ENCODE peak calls at places on chromosomes 12 and 14, in nine cellular contexts. K is ELR, I is brain microvascular endothelial cell, C is nucleus accumbens, O is GM12878, D is EH, N is MM.1S, S is ecto neural progenitor cell, F is T-cell. E is an unnamed sample.

GRCh38 chr12:115898670-115899069 is 378.8 kb downstream of the MED13L start:
- DNase-seq in F (no peak), S (no peak), O (no peak), C (no peak), N (no peak), K (peak), D (no peak), I (peak), E (no peak)

GRCh38 chr12:57135487-57135886 is 7.2 kb downstream of the LRP1 start:
- DNase-seq in C (no peak), N (no peak), O (no peak), K (no peak), S (peak), I (no peak), D (peak), F (no peak), E (no peak)

GRCh38 chr14:51928568-51928967 is 60.8 kb upstream of the RTRAF start:
- DNase-seq in C (no peak), I (no peak), K (no peak), N (no peak), O (no peak), D (no peak), F (no peak), S (no peak), E (no peak)

GRCh38 chr12:76929499-76929898 is 50.7 kb upstream of the CSRP2 start:
- DNase-seq in K (no peak), I (no peak), D (no peak), N (no peak), S (no peak), C (no peak), F (no peak), O (no peak), E (no peak)

GRCh38 chr12:11635341-11635740 is 14.1 kb upstream of the ETV6 start:
- DNase-seq in I (no peak), K (peak), F (no peak), N (no peak), S (no peak), O (no peak), C (no peak), D (no peak), E (no peak)

GRCh38 chr14:72864712-72865365 is 29.1 kb downstream of the DPF3 start:
- DNase-seq in C (no peak), O (no peak), S (no peak), N (no peak), F (no peak), K (no peak), D (no peak), I (peak), E (no peak)

GRCh38 chr12:120821878-120822277 is 82.3 kb downstream of the SPPL3 start:
- DNase-seq in I (no peak), D (no peak), N (no peak), S (no peak), C (no peak), F (no peak), K (no peak), O (no peak), E (no peak)

GRCh38 chr14:31613188-31613587 is 52.0 kb downstream of the NUBPL start:
- DNase-seq in D (no peak), I (no peak), S (no peak), N (no peak), O (no peak), C (no peak), K (no peak), F (no peak), E (no peak)

GRCh38 chr12:19946549-19946948 is 421.8 kb upstream of the PDE3A start:
- DNase-seq in O (no peak), I (peak), D (peak), S (no peak), N (no peak), C (no peak), K (peak), F (no peak), E (no peak)

GRCh38 chr12:53078425-53079225 is 565 bp downstream of the SPRYD3 start:
- DNase-seq in S (no peak), C (no peak), F (no peak), N (peak), D (no peak), I (no peak), K (peak), O (no peak), E (no peak)

GRCh38 chr12:120759591-120760348 is 34.1 kb downstream of the ACADS start:
- DNase-seq in N (no peak), F (no peak), I (no peak), S (no peak), O (no peak), K (no peak), C (no peak), D (no peak), E (no peak)

GRCh38 chr14:69315302-69315701 is 55.3 kb downstream of the GALNT16 start:
- DNase-seq in O (no peak), C (no peak), N (no peak), D (no peak), I (no peak), F (no peak), S (no peak), K (no peak), E (peak)

GRCh38 chr14:65281991-65282908 is 130.3 kb upstream of the FUT8 start:
- DNase-seq in O (no peak), S (peak), K (peak), F (no peak), C (peak), I (peak), N (peak), D (peak), E (peak)

GRCh38 chr14:93036652-93037341 is 78.9 kb downstream of the ITPK1 start:
- DNase-seq in F (no peak), N (no peak), O (no peak), K (no peak), D (no peak), S (peak), I (no peak), C (peak), E (no peak)

GRCh38 chr14:94342334-94342934 is 19.3 kb upstream of the SERPINA6 start:
- DNase-seq in F (no peak), N (no peak), C (no peak), K (peak), S (no peak), D (peak), I (peak), O (no peak), E (no peak)

GRCh38 chr12:12720052-12720451 is 2.9 kb downstream of the CDKN1B start:
- DNase-seq in O (no peak), N (peak), K (peak), C (no peak), D (no peak), S (no peak), F (no peak), I (no peak), E (no peak)

GRCh38 chr14:106372870-106373657 is 846.7 kb downstream of the TMEM121 start:
- DNase-seq in D (no peak), S (no peak), O (no peak), F (peak), K (peak), N (peak), I (no peak), C (no peak), E (peak)

GRCh38 chr14:75238728-75239455 is 39.7 kb upstream of the FOS start:
- DNase-seq in C (no peak), N (no peak), F (no peak), K (no peak), D (no peak), S (no peak), I (no peak), O (no peak), E (no peak)

GRCh38 chr12:18676112-18676511 is 61.7 kb downstream of the PLCZ1 start:
- DNase-seq in K (no peak), N (no peak), D (no peak), S (no peak), O (no peak), C (no peak), I (no peak), F (no peak), E (no peak)

GRCh38 chr14:76289276-76289675 is 86.7 kb upstream of the ESRRB start:
- DNase-seq in D (no peak), I (no peak), O (no peak), F (no peak), S (peak), N (no peak), K (no peak), C (no peak), E (no peak)

GRCh38 chr12:105267711-105268110 is 31.7 kb upstream of the APPL2 start:
- DNase-seq in F (no peak), D (peak), K (peak), O (no peak), C (no peak), S (no peak), N (no peak), I (no peak), E (no peak)

GRCh38 chr12:76633415-76633814 is 73.8 kb upstream of the OSBPL8 start:
- DNase-seq in K (no peak), O (no peak), C (no peak), F (no peak), S (no peak), D (no peak), N (no peak), I (no peak), E (no peak)

GRCh38 chr14:80464531-80465149 is 253.3 kb upstream of the DIO2 start:
- DNase-seq in K (no peak), O (no peak), C (no peak), F (no peak), I (no peak), S (no peak), N (no peak), D (no peak), E (no peak)

GRCh38 chr14:86858043-86858442 is 1134.9 kb downstream of the GALC start:
- DNase-seq in F (no peak), I (no peak), D (peak), N (no peak), S (no peak), C (no peak), K (no peak), O (no peak), E (no peak)

GRCh38 chr14:94126800-94127199 is 2.6 kb downstream of the IFI27L2 start:
- DNase-seq in F (no peak), C (no peak), N (no peak), O (no peak), K (no peak), I (no peak), D (no peak), S (no peak), E (no peak)

GRCh38 chr14:93725993-93726392 is 62.3 kb downstream of the PRIMA1 start:
- DNase-seq in I (no peak), S (no peak), F (no peak), C (no peak), D (no peak), N (no peak), K (no peak), O (no peak), E (no peak)

GRCh38 chr12:110262442-110263388 is 18.3 kb upstream of the ATP2A2 start:
- DNase-seq in K (no peak), D (no peak), O (no peak), F (no peak), N (no peak), S (no peak), C (no peak), I (no peak), E (no peak)

GRCh38 chr12:47014474-47014873 is 64.9 kb upstream of the PCED1B start:
- DNase-seq in S (no peak), D (peak), O (no peak), F (no peak), C (no peak), K (peak), I (peak), N (no peak), E (no peak)

GRCh38 chr12:108332791-108333382 is 6.2 kb downstream of the CMKLR1 start:
- DNase-seq in N (no peak), O (no peak), F (no peak), I (peak), D (no peak), K (peak), C (peak), S (no peak), E (no peak)

GRCh38 chr12:68043446-68043845 is 54.2 kb downstream of the IFNG-AS1 start:
- DNase-seq in D (no peak), I (no peak), C (no peak), F (no peak), S (no peak), N (no peak), O (no peak), K (no peak), E (no peak)

GRCh38 chr12:109863961-109864712 is 16.2 kb downstream of the GLTP start:
- DNase-seq in C (peak), D (peak), I (peak), S (no peak), F (no peak), O (no peak), K (peak), N (peak), E (peak)

GRCh38 chr14:70021548-70021947 is 142.3 kb downstream of the SMOC1 start:
- DNase-seq in O (no peak), D (no peak), I (no peak), N (no peak), C (no peak), K (no peak), F (no peak), S (no peak), E (no peak)

GRCh38 chr14:35045798-35046047 is 349 bp upstream of the FAM177A1 start:
- DNase-seq in N (no peak), D (no peak), I (no peak), S (no peak), K (peak), C (no peak), F (no peak), O (no peak), E (no peak)

GRCh38 chr12:7373226-7373625 is 69.4 kb downstream of the ACSM4 start:
- DNase-seq in K (no peak), O (no peak), N (no peak), C (no peak), F (no peak), S (no peak), D (no peak), I (no peak), E (no peak)

GRCh38 chr14:54908230-54908629 is 5.6 kb upstream of the GCH1 start:
- DNase-seq in D (no peak), S (peak), F (no peak), I (no peak), K (no peak), N (peak), C (no peak), O (no peak), E (no peak)

GRCh38 chr12:108193922-108194321 is 64.8 kb downstream of the WSCD2 start:
- DNase-seq in N (peak), I (peak), C (no peak), F (no peak), K (peak), D (peak), S (peak), O (no peak), E (no peak)

GRCh38 chr14:23143911-23144310 is 24.9 kb upstream of the CEBPE start:
- DNase-seq in I (no peak), D (peak), C (no peak), F (no peak), S (no peak), N (no peak), O (no peak), K (no peak), E (no peak)

GRCh38 chr12:93762059-93762719 is 85.0 kb downstream of the CRADD start:
- DNase-seq in N (no peak), K (peak), F (no peak), I (peak), D (peak), O (no peak), C (no peak), S (no peak), E (no peak)

GRCh38 chr12:659090-659683 is 4.1 kb downstream of the NINJ2 start:
- DNase-seq in S (no peak), K (no peak), N (no peak), C (no peak), O (no peak), D (no peak), I (no peak), F (no peak), E (no peak)

GRCh38 chr12:22573181-22573580 is 28.8 kb upstream of the C2CD5 start:
- DNase-seq in F (no peak), N (no peak), D (no peak), C (no peak), K (no peak), S (no peak), I (no peak), O (no peak), E (no peak)